ENCODE peak calls at places on chromosomes 4 and X, in four cellular contexts. V is HCT116, L is fibroblast of lung, U is GM12878. M is an unnamed sample.

GRCh38 chrX:14015294-14015693 is 14.4 kb downstream of the GEMIN8 start:
- DNase-seq in V (no peak), L (peak), U (no peak), M (no peak)

GRCh38 chr4:109206610-109207009 is 95.8 kb downstream of the COL25A1 start:
- DNase-seq in V (no peak), L (no peak), U (no peak), M (no peak)

GRCh38 chr4:141891260-141892120 is 255.1 kb downstream of the IL15 start:
- DNase-seq in V (no peak), L (no peak), U (no peak), M (no peak)

GRCh38 chr4:179750374-179750773 is 2308.1 kb upstream of the AGA start:
- DNase-seq in V (no peak), L (peak), U (no peak), M (no peak)

GRCh38 chrX:73577368-73577767 is 14.4 kb downstream of the CHIC1 start:
- DNase-seq in V (no peak), L (peak), U (no peak), M (no peak)

GRCh38 chr4:145881991-145882390 is 56.6 kb downstream of the ZNF827 start:
- DNase-seq in V (no peak), L (no peak), U (no peak), M (peak)

GRCh38 chrX:139758250-139758649 is 50.3 kb upstream of the MCF2 start:
- DNase-seq in V (no peak), L (no peak), U (no peak), M (no peak)

GRCh38 chrX:115330498-115331138 is 41.1 kb downstream of the LUZP4 start:
- DNase-seq in V (peak), L (peak), U (peak), M (peak)

GRCh38 chrX:15277594-15277993 is 7.7 kb upstream of the ASB9 start:
- DNase-seq in V (no peak), L (no peak), U (no peak), M (no peak)

GRCh38 chrX:153381684-153382532 is 19.2 kb downstream of the PNMA6E start:
- DNase-seq in V (no peak), L (peak), U (no peak), M (no peak)

GRCh38 chr4:100872811-100873210 is 355.0 kb upstream of the EMCN start:
- DNase-seq in V (no peak), L (no peak), U (no peak), M (no peak)

GRCh38 chrX:151734446-151734845 is at the start of gene CNGA2:
- DNase-seq in V (no peak), L (no peak), U (no peak), M (no peak)

GRCh38 chr4:109125084-109125483 is 177.4 kb downstream of the COL25A1 start:
- DNase-seq in V (no peak), L (no peak), U (no peak), M (no peak)

GRCh38 chr4:97841512-97841911 is 301.8 kb downstream of the STPG2 start:
- DNase-seq in V (no peak), L (no peak), U (no peak), M (no peak)

GRCh38 chrX:53263597-53264094 is 17.7 kb downstream of the IQSEC2 start:
- DNase-seq in V (peak), L (peak), U (no peak), M (peak)

GRCh38 chr4:130335417-130336194 is 1239.7 kb downstream of the C4orf33 start:
- DNase-seq in V (no peak), L (no peak), U (no peak), M (no peak)

GRCh38 chrX:148929686-148930085 is 429.3 kb downstream of the AFF2 start:
- DNase-seq in V (no peak), L (no peak), U (no peak), M (peak)

GRCh38 chr4:80153800-80154546 is 43.3 kb upstream of the PRDM8 start:
- DNase-seq in V (no peak), L (no peak), U (no peak), M (no peak)

GRCh38 chr4:165464813-165465381 is 86.1 kb downstream of the CPE start:
- DNase-seq in V (no peak), L (peak), U (no peak), M (no peak)

GRCh38 chrX:54044877-54045328 is 630 bp upstream of the PHF8 start:
- DNase-seq in V (no peak), L (no peak), U (peak), M (no peak)

GRCh38 chr4:174702974-174703478 is 126.0 kb downstream of the GLRA3 start:
- DNase-seq in V (no peak), L (no peak), U (no peak), M (no peak)

GRCh38 chr4:186264660-186265059 is 1.3 kb upstream of the F11 start:
- DNase-seq in V (no peak), L (no peak), U (no peak), M (no peak)

DNA sequence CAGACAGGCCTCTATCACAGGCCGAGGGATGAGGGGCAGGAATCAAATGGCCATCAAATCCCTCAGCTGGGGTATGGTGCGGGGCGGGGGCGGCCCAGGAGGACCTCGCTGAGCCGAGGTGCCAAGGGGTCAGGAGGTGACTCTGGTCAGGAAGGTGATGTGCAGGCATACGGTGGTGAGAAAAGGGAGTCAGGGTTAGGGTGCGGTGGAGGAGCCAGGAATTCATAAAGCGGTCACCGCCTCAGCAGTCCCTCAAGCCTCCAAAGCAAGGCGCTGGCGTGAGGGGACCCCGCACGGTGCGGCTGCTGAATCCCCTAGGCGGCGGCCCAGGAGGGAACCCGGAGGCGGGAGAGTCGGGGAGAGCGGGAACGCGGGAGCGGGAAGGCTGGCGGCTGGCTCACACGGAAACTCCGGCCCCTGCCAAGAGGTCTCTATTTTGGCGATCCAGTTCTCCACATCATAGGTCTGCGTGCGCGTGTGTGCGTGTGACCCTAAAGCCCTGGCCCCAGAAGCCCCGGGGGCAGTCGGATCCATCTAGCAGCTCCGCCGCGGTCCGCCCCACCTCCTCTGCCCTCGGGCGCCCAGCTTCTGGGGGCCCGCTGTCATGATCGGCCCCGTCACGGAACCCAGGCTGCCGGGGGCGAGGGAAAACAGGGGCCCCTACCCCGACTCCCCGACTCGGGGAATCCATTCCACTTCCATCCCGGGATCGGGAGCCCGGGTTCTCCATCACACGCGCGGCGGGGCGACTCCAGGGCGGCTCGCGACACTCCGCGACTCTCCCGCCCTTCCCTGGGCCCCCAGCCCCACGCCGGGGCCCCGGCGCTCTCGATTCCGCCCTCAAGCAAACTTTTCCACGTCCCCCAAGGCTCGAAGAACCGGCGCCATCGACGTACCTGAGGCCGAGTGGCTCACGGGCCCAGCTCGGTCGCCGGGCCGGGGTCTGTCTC is 593 bp downstream of the ELF4 start:
- DNase-seq in V (no peak), L (peak), U (no peak), M (no peak)
- TF ChIP-seq EZH2 in V (no peak), L (no peak), U (no peak), M (no peak)

GRCh38 chr4:84492290-84492689 is 6.8 kb downstream of the NKX6-1 start:
- DNase-seq in V (no peak), L (no peak), U (no peak), M (no peak)

GRCh38 chr4:84494518-84494917 is 4.6 kb downstream of the NKX6-1 start:
- DNase-seq in V (no peak), L (no peak), U (no peak), M (no peak)

GRCh38 chr4:84491420-84491819 is 7.7 kb downstream of the NKX6-1 start:
- DNase-seq in V (no peak), L (no peak), U (no peak), M (no peak)

GRCh38 chr4:84493092-84493850 is 5.8 kb downstream of the NKX6-1 start:
- DNase-seq in V (no peak), L (peak), U (no peak), M (no peak)

DNA sequence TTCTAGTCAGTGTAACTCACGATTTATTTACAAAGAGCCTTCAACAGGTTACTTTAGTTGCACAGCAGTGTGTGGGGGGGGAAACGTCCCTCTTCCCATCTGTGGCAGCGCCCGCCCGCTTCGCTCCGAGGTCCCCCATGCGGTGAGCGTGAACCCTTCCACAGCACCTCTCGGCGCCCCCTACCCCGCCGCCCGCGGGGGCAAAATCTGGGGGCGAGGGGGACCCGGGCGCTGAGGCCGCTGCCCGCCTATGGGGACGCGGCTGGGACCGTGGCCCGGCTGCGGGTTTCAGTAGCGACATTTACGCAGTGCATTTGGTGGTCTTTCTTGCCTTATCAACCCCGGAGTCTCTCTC is 6.4 kb downstream of the NKX6-1 start:
- DNase-seq in V (no peak), L (no peak), U (no peak), M (no peak)
- TF ChIP-seq EZH2 in V (no peak), L (no peak), U (no peak), M (no peak)

DNA sequence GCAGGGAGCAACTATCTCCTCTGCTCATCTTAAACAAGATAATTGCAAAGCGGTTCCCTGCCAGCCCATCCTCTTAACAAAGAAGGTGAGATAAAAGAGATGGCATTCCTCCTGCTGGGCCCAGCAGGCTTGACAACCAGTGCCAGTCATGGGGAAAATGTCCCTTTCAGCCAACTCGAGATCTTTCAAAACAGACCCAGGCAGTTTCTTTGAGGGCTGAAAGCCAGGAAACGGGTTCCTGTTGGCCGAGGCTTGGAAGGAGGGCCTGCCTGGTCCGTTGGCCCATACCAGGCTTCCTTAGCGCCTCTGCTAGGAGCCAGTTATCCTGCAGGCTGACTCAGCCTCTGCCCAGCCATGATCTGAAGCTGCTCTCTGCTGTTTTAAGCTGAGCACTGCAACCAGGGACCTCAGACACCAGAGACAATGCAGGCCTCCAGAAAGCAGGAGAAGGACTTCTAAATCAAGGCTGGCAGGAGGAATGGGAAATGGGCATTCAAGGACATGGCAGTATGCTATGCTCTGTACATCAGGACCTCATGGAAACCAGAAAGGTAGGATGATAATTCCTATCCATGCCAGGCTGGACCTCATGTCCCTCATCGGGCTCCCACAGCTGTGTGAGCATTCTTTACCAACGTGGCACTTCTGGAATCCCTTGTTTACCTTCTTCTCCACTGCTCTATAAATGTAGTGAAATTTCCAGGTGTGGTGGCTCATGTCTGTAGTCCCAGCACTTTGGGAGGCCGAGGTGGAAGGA is 42.4 kb upstream of the SLC2A9 start:
- DNase-seq in V (peak), L (peak), U (no peak), M (peak)
- TF ChIP-seq EZH2 in V (no peak), L (no peak), U (no peak), M (no peak)

DNA sequence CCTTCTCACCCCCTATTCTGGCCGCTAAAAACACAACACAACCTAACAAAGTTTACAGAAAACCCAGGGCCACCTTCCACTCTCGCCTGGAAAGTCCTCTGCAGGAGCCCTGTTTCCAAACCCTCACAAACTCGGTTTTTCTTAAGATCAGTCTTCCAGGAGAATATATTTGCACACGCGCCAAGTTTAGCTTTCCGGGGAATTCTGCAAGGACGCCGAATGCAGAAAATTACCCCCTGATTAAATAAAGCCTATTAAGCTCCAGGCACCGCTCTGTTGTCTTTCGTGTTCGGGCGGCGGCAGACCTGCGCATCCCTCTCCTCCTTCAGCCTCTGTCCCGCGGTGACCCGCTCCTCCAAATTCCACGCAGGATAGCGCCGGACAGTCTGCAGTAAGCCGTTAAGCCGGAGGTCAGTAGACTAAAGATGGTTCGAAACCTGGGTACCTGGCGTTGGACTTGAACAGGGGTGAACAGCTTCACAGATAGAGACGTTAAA is 5.0 kb downstream of the MSX1 start:
- DNase-seq in V (no peak), L (no peak), U (no peak), M (no peak)
- TF ChIP-seq EZH2 in V (no peak), L (peak), U (no peak), M (peak)

DNA sequence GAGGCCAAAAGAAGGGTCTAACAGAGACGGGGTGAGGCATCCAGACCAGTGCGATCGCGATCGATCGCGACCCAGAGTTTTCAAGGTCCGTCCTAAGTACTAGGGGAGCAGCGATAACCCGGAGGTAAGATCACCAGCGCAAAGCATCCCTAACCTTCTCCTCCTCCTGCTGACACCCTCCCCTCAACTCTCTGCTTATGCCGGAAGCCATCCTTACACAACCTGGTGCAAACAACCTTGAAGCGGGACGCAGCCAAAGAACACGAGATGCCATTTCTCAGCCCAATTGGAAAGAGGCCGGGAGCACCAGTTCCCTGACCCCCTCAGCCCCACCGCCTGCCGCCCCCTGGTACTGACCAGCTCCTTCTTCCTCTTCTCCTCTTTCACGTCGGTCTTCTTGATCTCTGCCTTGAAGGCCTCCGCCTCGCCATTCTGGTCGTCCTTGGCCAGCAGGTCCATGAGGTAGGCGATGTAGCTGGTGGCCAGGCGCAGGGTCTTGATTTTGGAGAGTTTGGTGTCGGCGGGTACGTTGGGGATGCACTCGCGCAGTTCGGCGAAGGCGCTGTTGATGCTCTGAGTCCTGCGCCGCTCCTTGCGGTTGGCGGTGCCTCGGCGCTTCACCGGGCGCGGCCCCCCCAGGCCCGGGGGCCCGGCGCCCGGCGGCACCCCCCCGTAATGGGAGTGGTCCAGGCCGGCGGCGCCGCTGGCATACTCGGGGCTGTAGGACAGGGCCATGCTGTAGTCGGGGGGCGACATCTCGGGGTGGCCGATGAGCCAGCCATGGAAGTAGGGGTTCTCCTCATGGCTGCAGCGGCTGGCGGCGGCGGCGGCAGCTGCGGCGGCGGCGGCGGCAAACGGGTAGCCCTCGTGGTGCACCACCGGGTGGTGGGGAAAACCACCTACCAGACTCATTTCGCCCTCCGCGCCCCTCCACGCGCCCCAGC is 1.4 kb downstream of the HAND2 start:
- DNase-seq in V (no peak), L (no peak), U (no peak), M (no peak)
- TF ChIP-seq EZH2 in V (no peak), L (peak), U (no peak), M (peak)

DNA sequence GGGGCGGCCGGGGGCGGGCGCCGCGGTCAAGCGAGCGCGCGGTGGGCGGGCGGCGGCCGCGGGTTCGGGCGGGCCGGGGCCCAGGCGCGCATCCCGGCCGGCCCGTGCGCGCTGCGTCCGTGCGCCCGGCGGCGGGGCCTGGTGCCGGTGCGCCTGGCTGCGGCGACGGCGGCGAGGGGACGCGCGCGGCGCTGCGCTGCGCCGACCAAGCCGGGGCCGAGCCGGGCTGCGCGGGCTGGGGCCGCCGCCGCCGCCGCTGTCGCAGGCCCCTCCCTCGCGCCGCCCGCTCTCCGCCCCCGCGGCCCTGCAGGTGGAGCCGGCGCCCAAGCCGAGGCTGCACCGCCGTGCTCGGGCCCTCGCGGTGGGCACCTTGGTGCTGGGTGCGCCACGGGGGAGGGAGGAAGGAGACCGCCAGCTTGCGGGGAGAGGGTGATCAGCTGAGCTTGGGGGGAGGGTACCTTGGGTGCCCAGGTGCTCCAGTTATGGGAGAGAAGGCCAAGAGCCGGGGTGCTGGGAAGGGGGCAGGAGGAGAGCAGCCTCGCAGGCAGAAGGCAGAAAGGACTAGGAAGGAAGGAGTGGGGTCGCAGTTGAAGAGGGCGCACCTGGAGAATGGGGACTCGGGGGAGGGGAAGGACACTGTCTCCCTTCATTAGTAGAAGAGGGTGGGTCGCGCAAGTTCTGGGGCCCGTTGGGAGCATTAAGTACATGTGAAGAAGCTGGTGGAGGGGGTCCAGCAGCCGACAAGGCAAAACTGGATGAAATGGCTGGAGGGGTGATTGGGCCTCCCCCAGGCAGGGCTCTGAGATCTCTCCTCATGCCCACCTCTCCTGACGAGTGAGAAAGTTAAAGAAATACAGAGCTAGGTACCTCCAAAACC is at the start of gene PPP2R2C:
- DNase-seq in V (no peak), L (no peak), U (no peak), M (no peak)
- TF ChIP-seq EZH2 in V (no peak), L (no peak), U (no peak), M (no peak)

DNA sequence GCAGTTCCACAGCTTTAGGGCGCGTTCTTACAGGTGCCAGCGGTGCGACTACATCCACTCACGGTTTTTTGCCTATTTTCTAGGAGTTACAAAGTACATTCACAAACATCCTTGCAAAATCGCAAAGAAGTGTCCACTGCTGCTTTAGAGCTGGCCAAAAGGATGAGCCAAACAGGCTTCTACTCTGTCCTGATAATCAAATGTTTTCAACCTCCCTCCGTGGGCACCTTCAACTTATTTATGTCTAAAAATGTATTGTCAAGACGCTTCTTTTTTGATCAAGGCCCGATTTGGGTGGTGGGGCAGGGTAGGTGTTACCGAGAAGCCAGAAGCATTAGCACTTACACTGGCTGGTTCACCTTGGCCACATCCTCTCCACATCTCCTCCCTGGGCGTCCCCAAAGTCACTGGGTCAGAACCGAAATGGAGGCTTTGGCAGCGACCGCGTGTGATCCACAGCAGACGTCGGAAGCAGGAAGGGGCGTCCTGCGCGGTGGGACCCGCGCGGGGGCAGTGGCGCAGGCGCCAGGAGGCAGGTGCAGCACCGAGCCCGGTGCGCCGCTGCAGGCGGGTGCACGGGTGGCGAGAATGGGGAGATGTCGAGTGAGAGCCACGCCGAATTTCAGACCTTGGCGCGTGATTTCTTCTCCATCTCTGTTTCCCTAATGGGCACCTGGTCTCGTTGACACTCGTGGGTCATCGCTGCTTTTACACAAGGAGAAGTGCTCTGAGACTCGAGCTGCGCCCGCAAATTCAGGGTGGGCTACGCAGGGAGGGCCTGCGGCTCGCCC is 16.9 kb downstream of the NKX3-2 start:
- DNase-seq in V (no peak), L (no peak), U (no peak), M (no peak)
- TF ChIP-seq EZH2 in V (no peak), L (peak), U (no peak), M (peak)